ENCODE peak calls at places on chromosomes 2 and 18, in five cellular contexts. One of them, this sample, is unnamed. For H3K4me1, the result is how much of the 10 kb centered on the place peaks cover.

GRCh38 chr2:171316220-171316619 is 117.6 kb downstream of the METTL8 start:
- DNase-seq in uterus: no peak
- DNase-seq in heart left ventricle: no peak
- DNase-seq in transverse colon: no peak
- DNase-seq in stomach: no peak
- DNase-seq in this sample: no peak

GRCh38 chr18:31510319-31510718 is 12.3 kb downstream of the DSG2 start:
- DNase-seq in uterus: no peak
- DNase-seq in heart left ventricle: no peak
- DNase-seq in transverse colon: no peak
- DNase-seq in stomach: no peak
- DNase-seq in this sample: no peak

GRCh38 chr2:14560686-14561085 is 71.8 kb upstream of the LRATD1 start:
- DNase-seq in uterus: no peak
- DNase-seq in heart left ventricle: no peak
- DNase-seq in transverse colon: no peak
- DNase-seq in stomach: no peak
- DNase-seq in this sample: no peak

GRCh38 chr2:178422097-178422496 is 28.9 kb downstream of the PRKRA start:
- DNase-seq in uterus: no peak
- DNase-seq in heart left ventricle: no peak
- DNase-seq in transverse colon: no peak
- DNase-seq in stomach: no peak
- DNase-seq in this sample: no peak

GRCh38 chr2:42926438-42927333 is 134.3 kb upstream of the HAAO start:
- DNase-seq in uterus: no peak
- DNase-seq in heart left ventricle: peak
- DNase-seq in transverse colon: peak
- DNase-seq in stomach: peak
- DNase-seq in this sample: peak

GRCh38 chr18:21196426-21196825 is 45.6 kb upstream of the GREB1L start:
- DNase-seq in uterus: no peak
- DNase-seq in heart left ventricle: no peak
- DNase-seq in transverse colon: no peak
- DNase-seq in stomach: no peak
- DNase-seq in this sample: no peak

GRCh38 chr2:1991706-1992245 is 247.5 kb upstream of the PXDN start:
- DNase-seq in uterus: no peak
- DNase-seq in heart left ventricle: no peak
- DNase-seq in transverse colon: no peak
- DNase-seq in stomach: no peak
- DNase-seq in this sample: no peak

GRCh38 chr2:152396051-152396511 is 61.1 kb downstream of the FMNL2 start:
- DNase-seq in uterus: no peak
- DNase-seq in heart left ventricle: no peak
- DNase-seq in transverse colon: no peak
- DNase-seq in stomach: no peak
- DNase-seq in this sample: no peak

GRCh38 chr18:57589162-57589561 is 2.7 kb upstream of the FECH start:
- DNase-seq in uterus: no peak
- DNase-seq in heart left ventricle: no peak
- DNase-seq in transverse colon: no peak
- DNase-seq in stomach: no peak
- DNase-seq in this sample: no peak

GRCh38 chr2:42843131-42843530 is 50.7 kb upstream of the HAAO start:
- DNase-seq in uterus: peak
- DNase-seq in heart left ventricle: no peak
- DNase-seq in transverse colon: no peak
- DNase-seq in stomach: no peak
- DNase-seq in this sample: no peak

GRCh38 chr18:73283788-73284187 is 416.0 kb upstream of the NETO1 start:
- DNase-seq in uterus: no peak
- DNase-seq in heart left ventricle: no peak
- DNase-seq in transverse colon: no peak
- DNase-seq in stomach: no peak
- DNase-seq in this sample: no peak

GRCh38 chr18:36636237-36636792 is 192.5 kb downstream of the TPGS2 start:
- DNase-seq in uterus: no peak
- DNase-seq in heart left ventricle: no peak
- DNase-seq in transverse colon: no peak
- DNase-seq in stomach: no peak
- DNase-seq in this sample: no peak

GRCh38 chr2:11103984-11104793 is 51.1 kb upstream of the SLC66A3 start:
- DNase-seq in uterus: no peak
- DNase-seq in heart left ventricle: no peak
- DNase-seq in transverse colon: peak
- DNase-seq in stomach: no peak
- DNase-seq in this sample: no peak

GRCh38 chr2:196590286-196590685 is 49.2 kb upstream of the CCDC150 start:
- DNase-seq in uterus: no peak
- DNase-seq in heart left ventricle: no peak
- DNase-seq in transverse colon: no peak
- DNase-seq in stomach: no peak
- DNase-seq in this sample: no peak

GRCh38 chr2:6290626-6291025 is 575.1 kb downstream of the CMPK2 start:
- DNase-seq in uterus: no peak
- DNase-seq in heart left ventricle: no peak
- DNase-seq in transverse colon: no peak
- DNase-seq in stomach: no peak
- DNase-seq in this sample: no peak

GRCh38 chr2:120620025-120620793 is 115.5 kb upstream of the GLI2 start:
- DNase-seq in uterus: no peak
- DNase-seq in heart left ventricle: no peak
- DNase-seq in transverse colon: no peak
- DNase-seq in stomach: no peak
- DNase-seq in this sample: no peak

GRCh38 chr2:55718165-55719008 is 24.7 kb upstream of the PNPT1 start:
- DNase-seq in uterus: peak
- DNase-seq in heart left ventricle: no peak
- DNase-seq in transverse colon: peak
- DNase-seq in stomach: peak
- DNase-seq in this sample: peak

GRCh38 chr18:50193796-50194622 is 938 bp downstream of the MYO5B start:
- DNase-seq in uterus: no peak
- DNase-seq in heart left ventricle: no peak
- DNase-seq in transverse colon: peak
- DNase-seq in stomach: peak
- DNase-seq in this sample: peak

GRCh38 chr2:7812231-7812995 is 869.4 kb upstream of the ID2 start:
- DNase-seq in uterus: no peak
- DNase-seq in heart left ventricle: no peak
- DNase-seq in transverse colon: no peak
- DNase-seq in stomach: no peak
- DNase-seq in this sample: no peak

GRCh38 chr2:43178055-43178598 is 48.3 kb downstream of the ZFP36L2 start:
- DNase-seq in uterus: no peak
- DNase-seq in heart left ventricle: no peak
- DNase-seq in transverse colon: peak
- DNase-seq in stomach: no peak
- DNase-seq in this sample: peak

GRCh38 chr18:379665-380356 is 112.0 kb upstream of the THOC1 start:
- DNase-seq in uterus: no peak
- DNase-seq in heart left ventricle: peak
- DNase-seq in transverse colon: no peak
- DNase-seq in stomach: no peak
- DNase-seq in this sample: no peak

GRCh38 chr2:54549912-54550518 is 93.9 kb downstream of the SPTBN1 start:
- DNase-seq in uterus: no peak
- DNase-seq in heart left ventricle: no peak
- DNase-seq in transverse colon: peak
- DNase-seq in stomach: no peak
- DNase-seq in this sample: peak

GRCh38 chr18:64713284-64713683 is 564.4 kb upstream of the LINC00305 start:
- DNase-seq in uterus: no peak
- DNase-seq in heart left ventricle: no peak
- DNase-seq in transverse colon: no peak
- DNase-seq in stomach: no peak
- DNase-seq in this sample: no peak

GRCh38 chr2:164792316-164793127 is 49.1 kb downstream of the COBLL1 start:
- DNase-seq in uterus: no peak
- DNase-seq in heart left ventricle: no peak
- DNase-seq in transverse colon: no peak
- DNase-seq in stomach: no peak
- DNase-seq in this sample: no peak

GRCh38 chr2:152379089-152379488 is 44.1 kb downstream of the FMNL2 start:
- DNase-seq in uterus: no peak
- DNase-seq in heart left ventricle: no peak
- DNase-seq in transverse colon: no peak
- DNase-seq in stomach: no peak
- DNase-seq in this sample: no peak

GRCh38 chr18:30915336-30915988 is 127.1 kb downstream of the DSC3 start:
- DNase-seq in uterus: no peak
- DNase-seq in heart left ventricle: no peak
- DNase-seq in transverse colon: no peak
- DNase-seq in stomach: no peak
- DNase-seq in this sample: no peak

GRCh38 chr2:226478121-226478809 is 321.4 kb downstream of the IRS1 start:
- DNase-seq in uterus: peak
- DNase-seq in heart left ventricle: no peak
- DNase-seq in transverse colon: peak
- DNase-seq in stomach: peak
- DNase-seq in this sample: peak

GRCh38 chr2:135743860-135744259 is 2.2 kb downstream of the UBXN4 start:
- DNase-seq in uterus: no peak
- DNase-seq in heart left ventricle: no peak
- DNase-seq in transverse colon: no peak
- DNase-seq in stomach: no peak
- DNase-seq in this sample: no peak

GRCh38 chr2:135744761-135745314 is 3.2 kb downstream of the UBXN4 start:
- DNase-seq in uterus: no peak
- DNase-seq in heart left ventricle: no peak
- DNase-seq in transverse colon: no peak
- DNase-seq in stomach: no peak
- DNase-seq in this sample: peak

GRCh38 chr2:135742307-135742838 is 718 bp downstream of the UBXN4 start:
- DNase-seq in uterus: peak
- DNase-seq in heart left ventricle: no peak
- DNase-seq in transverse colon: peak
- DNase-seq in stomach: peak
- DNase-seq in this sample: peak

GRCh38 chr2:135741043-135741394 is 636 bp upstream of the UBXN4 start:
- DNase-seq in uterus: no peak
- DNase-seq in heart left ventricle: no peak
- DNase-seq in transverse colon: no peak
- DNase-seq in stomach: no peak
- DNase-seq in this sample: no peak

GRCh38 chr2:135741395-135742306 is at the start of gene UBXN4:
- DNase-seq in uterus: peak
- DNase-seq in heart left ventricle: peak
- DNase-seq in transverse colon: peak
- DNase-seq in stomach: peak
- DNase-seq in this sample: peak
- TF ChIP-seq POLR2A in uterus: peak
- TF ChIP-seq POLR2A in heart left ventricle: peak
- TF ChIP-seq POLR2A in transverse colon: peak
- TF ChIP-seq POLR2A in stomach: no peak
- TF ChIP-seq POLR2A in this sample: peak

DNA sequence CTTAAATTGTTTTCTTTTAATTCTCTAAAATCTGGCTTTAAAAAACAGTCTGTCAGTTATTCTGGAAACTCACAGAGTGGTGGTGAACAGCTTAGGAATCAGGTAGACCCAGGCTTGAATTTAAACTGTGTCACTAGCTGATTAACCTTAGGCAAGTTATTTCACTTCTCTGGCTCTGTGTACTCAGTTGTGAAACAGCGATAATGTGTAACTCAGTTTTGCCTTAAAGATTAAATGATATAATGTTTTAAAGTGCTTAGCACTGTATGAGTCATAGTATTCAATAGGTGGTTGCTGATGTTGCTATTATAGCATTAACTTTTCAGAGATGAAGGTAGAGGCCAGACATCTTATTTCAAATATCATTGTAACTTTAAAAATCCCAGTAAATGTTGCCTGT is 40.7 kb downstream of the PKP4 start:
- DNase-seq in uterus: no peak
- DNase-seq in heart left ventricle: no peak
- DNase-seq in transverse colon: no peak
- DNase-seq in stomach: no peak
- DNase-seq in this sample: no peak
- H3K4me1 ChIP-seq in uterus: under half
- H3K4me1 ChIP-seq in heart left ventricle: under half
- H3K4me1 ChIP-seq in transverse colon: under half
- H3K4me1 ChIP-seq in stomach: under half
- H3K4me1 ChIP-seq in this sample: under half

DNA sequence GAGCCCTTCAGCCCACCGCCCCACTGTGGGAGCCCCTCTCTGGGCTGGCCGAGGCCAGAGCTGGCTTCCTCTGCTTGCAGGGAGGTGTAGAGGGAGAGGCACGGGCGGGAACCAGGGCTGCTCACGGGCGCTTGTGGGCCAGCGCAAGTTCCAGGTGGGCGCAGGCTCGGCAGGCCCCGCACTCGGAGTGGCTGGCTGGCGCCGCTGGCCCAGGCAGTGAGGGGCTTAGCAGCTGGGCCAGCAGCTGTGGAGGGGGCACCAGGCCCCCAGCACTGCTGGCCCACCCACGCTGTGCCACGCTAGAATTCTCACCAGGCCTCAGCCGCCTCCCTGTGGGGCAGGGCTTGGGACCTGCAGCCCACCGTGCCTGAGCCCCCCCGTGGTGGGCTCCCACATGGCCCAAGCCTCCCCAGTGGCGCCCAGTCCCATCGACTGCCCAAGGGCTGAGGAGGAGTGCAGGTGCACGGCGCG is 45.2 kb downstream of the SLC5A7 start:
- DNase-seq in uterus: no peak
- DNase-seq in heart left ventricle: no peak
- DNase-seq in transverse colon: no peak
- DNase-seq in stomach: no peak
- DNase-seq in this sample: no peak
- TF ChIP-seq POLR2A in uterus: no peak
- TF ChIP-seq POLR2A in heart left ventricle: no peak
- TF ChIP-seq POLR2A in transverse colon: no peak
- TF ChIP-seq POLR2A in stomach: no peak
- TF ChIP-seq POLR2A in this sample: no peak

DNA sequence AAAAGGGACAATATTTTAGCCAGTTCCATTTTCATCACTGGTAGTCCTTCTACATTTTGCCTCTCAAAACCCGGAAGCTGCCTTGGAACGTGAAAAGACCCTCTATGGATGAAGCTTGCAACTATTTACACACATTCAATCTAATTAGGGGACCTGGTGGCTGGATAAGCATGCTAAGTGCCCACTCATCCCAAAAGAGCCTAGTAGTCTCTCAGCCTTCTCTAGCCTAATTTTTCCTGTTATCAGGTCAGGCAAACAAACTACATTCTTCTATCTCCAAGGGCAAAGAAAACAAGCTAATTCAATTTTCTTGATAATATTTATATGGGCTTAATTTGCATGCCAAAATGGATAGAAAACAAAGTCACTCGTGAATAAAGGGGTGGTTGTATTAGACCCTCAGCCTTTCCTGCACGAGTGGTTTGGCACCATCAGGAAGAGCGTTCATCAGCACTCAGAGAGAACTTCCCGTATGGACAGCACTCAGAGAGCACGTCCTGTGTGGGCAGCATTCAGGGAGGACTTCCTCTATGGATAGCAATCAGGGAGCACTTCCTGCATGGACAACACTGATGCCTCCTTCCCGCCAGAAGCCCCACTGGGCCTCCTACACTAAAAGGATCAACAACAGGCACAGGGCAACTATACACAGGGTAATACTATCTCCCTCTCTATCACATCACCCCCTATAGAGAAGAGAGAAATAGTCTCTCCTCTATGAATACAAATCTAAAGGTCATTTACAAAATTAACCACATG is 122.2 kb downstream of the RBMS1 start:
- DNase-seq in uterus: no peak
- DNase-seq in heart left ventricle: no peak
- DNase-seq in transverse colon: no peak
- DNase-seq in stomach: no peak
- DNase-seq in this sample: no peak
- H3K4me1 ChIP-seq in uterus: half or more
- H3K4me1 ChIP-seq in heart left ventricle: half or more
- H3K4me1 ChIP-seq in transverse colon: half or more
- H3K4me1 ChIP-seq in stomach: under half
- H3K4me1 ChIP-seq in this sample: under half

This sample was measured in body of pancreas.